ENCODE peak calls at places on chromosomes 4 and X, in nine cellular contexts. F is esophagus muscularis mucosa, P is suprapubic skin, J is sigmoid colon, O is transverse colon, T is spleen, X is HepG2, C is vagina, H is stomach. A is an unnamed sample.

GRCh38 chr4:15376145-15376544 is 51.7 kb upstream of the C1QTNF7 start:
- DNase-seq in T (no peak), C (no peak), O (no peak), J (no peak), H (no peak), X (no peak), P (no peak), F (no peak), A (no peak)

GRCh38 chr4:118410143-118410542 is 57.3 kb upstream of the PRSS12 start:
- DNase-seq in F (no peak), O (no peak), C (no peak), X (no peak), P (no peak), J (no peak), H (no peak), T (no peak), A (no peak)

GRCh38 chrX:3384330-3384729 is 37.9 kb upstream of the MXRA5 start:
- DNase-seq in O (no peak), J (no peak), F (no peak), T (no peak), H (no peak), P (no peak), C (no peak), X (no peak), A (no peak)

GRCh38 chr4:75255261-75255660 is 258.9 kb downstream of the RCHY1 start:
- DNase-seq in H (no peak), F (no peak), J (no peak), O (no peak), P (no peak), X (no peak), C (no peak), T (no peak), A (no peak)

GRCh38 chrX:34371740-34372139 is 239.6 kb upstream of the FAM47A start:
- DNase-seq in O (no peak), F (no peak), J (no peak), X (no peak), P (no peak), H (no peak), T (no peak), C (no peak), A (no peak)

GRCh38 chr4:97016186-97016945 is 1126.9 kb downstream of the STPG2 start:
- DNase-seq in C (no peak), O (no peak), H (no peak), T (no peak), P (no peak), J (no peak), X (no peak), F (no peak), A (no peak)

GRCh38 chr4:123444298-123444731 is 47.7 kb downstream of the SPRY1 start:
- DNase-seq in C (no peak), H (no peak), X (peak), P (no peak), T (no peak), F (no peak), O (peak), J (no peak), A (no peak)

GRCh38 chr4:4659871-4660651 is 118.2 kb upstream of the STX18 start:
- DNase-seq in F (no peak), C (no peak), T (no peak), O (no peak), J (no peak), P (no peak), X (no peak), H (no peak), A (no peak)

GRCh38 chr4:153594208-153594607 is 89.9 kb upstream of the TLR2 start:
- DNase-seq in H (no peak), O (no peak), J (no peak), C (no peak), T (no peak), F (no peak), X (no peak), P (no peak), A (no peak)

GRCh38 chr4:7532043-7532442 is 97.3 kb upstream of the PSAPL1 start:
- DNase-seq in T (peak), P (no peak), X (no peak), H (no peak), C (no peak), O (no peak), J (no peak), F (no peak), A (no peak)

GRCh38 chr4:128879971-128880370 is 70.5 kb downstream of the JADE1 start:
- DNase-seq in O (no peak), X (no peak), H (no peak), F (no peak), T (no peak), C (no peak), J (no peak), P (no peak), A (no peak)

GRCh38 chrX:103741879-103742278 is 31.2 kb downstream of the TMEM31 start:
- DNase-seq in J (no peak), O (no peak), C (no peak), H (no peak), P (no peak), F (no peak), X (no peak), T (no peak), A (no peak)

GRCh38 chrX:3407785-3408184 is 61.3 kb upstream of the MXRA5 start:
- DNase-seq in H (no peak), X (no peak), C (no peak), P (no peak), O (no peak), J (no peak), F (no peak), T (no peak), A (no peak)

GRCh38 chr4:48015216-48015615 is 1.3 kb downstream of the CNGA1 start:
- DNase-seq in J (no peak), H (no peak), F (no peak), X (no peak), C (no peak), T (no peak), P (no peak), O (no peak), A (no peak)

DNA sequence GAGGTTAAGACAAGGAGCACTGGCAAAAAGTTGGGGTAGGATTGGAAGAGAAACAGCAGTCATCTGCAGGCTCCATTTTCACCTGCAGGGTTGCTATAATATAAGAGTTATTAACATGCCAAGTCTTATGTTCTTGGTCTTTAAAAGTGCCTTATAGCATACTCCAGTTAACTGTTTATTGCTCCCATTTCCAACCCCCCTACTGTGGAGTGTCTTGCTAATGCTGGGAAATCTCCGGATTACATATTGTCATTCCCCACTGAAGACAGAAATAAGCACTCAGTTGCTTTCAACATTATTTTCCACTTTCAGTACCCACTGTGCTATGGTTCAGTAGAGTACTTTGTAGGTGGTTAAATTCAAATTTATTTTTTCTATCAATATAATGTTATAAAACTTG is 1014.3 kb downstream of the RPA4 start:
- DNase-seq in C (no peak), X (no peak), H (no peak), J (no peak), P (no peak), F (no peak), T (no peak), O (no peak), A (no peak)
- TF ChIP-seq POLR2AphosphoS5 in C (no peak), X (no peak), H (no peak), J (no peak), P (no peak), F (no peak), T (no peak), O (no peak), A (no peak)

GRCh38 chr4:3112241-3112978 is 37.9 kb downstream of the HTT start:
- DNase-seq in P (no peak), F (no peak), X (no peak), T (no peak), O (no peak), C (no peak), J (no peak), H (no peak), A (no peak)
- H3K27ac ChIP-seq in P (no peak), F (peak), X (no peak), T (no peak), O (peak), C (peak), J (no peak), H (peak), A (no peak)

GRCh38 chr4:68163754-68164153 is 34.1 kb upstream of the TMPRSS11F start:
- DNase-seq in X (no peak), F (no peak), H (no peak), P (no peak), C (no peak), O (no peak), T (no peak), J (no peak), A (no peak)
- TF ChIP-seq POLR2AphosphoS5 in X (no peak), F (no peak), H (no peak), P (no peak), C (no peak), O (no peak), T (no peak), J (no peak), A (no peak)

DNA sequence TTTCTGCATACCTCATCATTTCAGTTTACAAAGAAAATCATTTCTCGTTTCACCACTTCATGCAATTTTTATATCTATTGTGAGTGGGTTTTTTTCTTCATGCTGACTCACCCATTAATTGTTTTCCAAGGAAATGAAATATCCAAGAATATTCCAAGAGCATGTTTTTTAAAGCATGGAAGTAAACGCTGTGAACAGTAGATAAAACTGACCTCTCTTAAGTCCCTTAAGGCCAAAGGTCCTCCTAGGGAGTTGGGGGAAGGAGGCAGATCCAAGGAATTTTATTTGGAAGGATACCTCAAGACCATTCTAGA is 2.6 kb upstream of the APBB2 start:
- DNase-seq in X (no peak), C (no peak), J (no peak), O (no peak), F (peak), T (no peak), H (no peak), P (no peak), A (no peak)
- H3K27ac ChIP-seq in X (peak), C (peak), J (peak), O (peak), F (peak), T (peak), H (peak), P (peak), A (peak)

DNA sequence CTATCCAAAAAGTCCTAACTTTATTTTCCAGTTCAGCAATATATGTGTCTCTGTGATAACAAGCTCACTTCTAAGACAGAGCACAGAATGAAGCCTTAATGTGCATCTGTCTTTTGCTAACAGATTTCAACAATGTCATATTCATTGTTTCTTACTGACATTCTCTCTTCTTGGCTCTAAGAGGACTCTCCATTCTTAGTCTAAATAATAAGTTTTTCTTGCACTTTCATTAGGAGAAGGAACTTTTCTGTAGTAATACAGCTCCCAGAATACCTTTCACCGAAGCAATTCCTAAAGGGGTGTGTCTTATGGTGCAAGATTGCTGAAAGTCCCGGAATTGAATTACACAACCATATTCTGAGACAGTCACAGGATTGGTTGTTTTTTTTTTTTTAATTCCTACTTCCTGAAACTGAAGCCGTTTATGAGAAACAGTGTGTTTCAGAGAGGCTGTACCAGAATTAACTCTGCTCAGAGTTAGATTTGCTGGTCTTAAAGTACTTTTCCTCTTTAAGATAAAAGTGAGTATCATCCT is at the start of gene ALPK1:
- DNase-seq in O (no peak), H (no peak), J (no peak), F (no peak), C (no peak), T (no peak), P (no peak), X (peak), A (peak)
- TF ChIP-seq POLR2AphosphoS5 in O (peak), H (peak), J (peak), F (peak), C (no peak), T (no peak), P (no peak), X (no peak), A (peak)

DNA sequence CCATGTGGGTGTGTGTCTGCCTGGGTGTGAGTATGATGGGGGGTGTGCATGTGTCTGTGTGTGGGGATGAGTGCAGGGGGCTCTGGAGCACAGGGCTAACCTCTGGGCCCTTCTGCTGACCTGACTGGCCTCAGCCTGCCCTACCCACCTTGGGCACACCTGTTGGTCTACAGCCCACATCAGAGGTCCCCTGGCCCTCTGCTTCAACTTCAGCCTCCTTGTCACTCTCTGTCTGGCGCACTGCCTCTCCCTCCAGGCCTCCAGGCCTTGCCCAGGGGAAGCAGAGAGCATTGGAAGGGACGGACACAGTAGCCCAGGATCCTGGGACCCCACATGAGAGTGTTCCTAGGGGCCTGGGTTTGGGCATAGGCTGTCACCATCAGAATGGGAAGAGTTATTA is 115.4 kb downstream of the EFNB1 start:
- DNase-seq in X (no peak), H (no peak), J (peak), P (no peak), T (peak), F (no peak), C (peak), O (no peak), A (no peak)
- H3K27ac ChIP-seq in X (no peak), H (no peak), J (no peak), P (no peak), T (no peak), F (no peak), C (no peak), O (no peak), A (no peak)

GRCh38 chr4:163492951-163493504 is 1.5 kb upstream of the TMA16 start:
- DNase-seq in H (no peak), X (no peak), T (no peak), J (no peak), C (no peak), F (no peak), O (no peak), P (no peak), A (no peak)
- TF ChIP-seq POLR2AphosphoS5 in H (no peak), X (no peak), T (no peak), J (no peak), C (no peak), F (no peak), O (no peak), P (no peak), A (no peak)

GRCh38 chrX:108131471-108131870 is 39.9 kb downstream of the ATG4A start:
- DNase-seq in O (no peak), F (no peak), P (no peak), C (no peak), H (no peak), T (no peak), J (no peak), X (no peak), A (no peak)
- H3K27ac ChIP-seq in O (no peak), F (no peak), P (no peak), C (no peak), H (no peak), T (no peak), J (no peak), X (no peak), A (no peak)

GRCh38 chr4:54076673-54077072 is 12.3 kb upstream of the CHIC2 start:
- DNase-seq in X (no peak), T (no peak), H (no peak), C (no peak), O (no peak), P (no peak), J (no peak), F (no peak), A (no peak)

GRCh38 chr4:54085284-54085683 is 14.7 kb upstream of the GSX2 start:
- DNase-seq in P (peak), H (no peak), T (no peak), X (peak), F (no peak), O (no peak), J (no peak), C (no peak), A (no peak)

GRCh38 chr4:54077812-54078211 is 13.4 kb upstream of the CHIC2 start:
- DNase-seq in H (no peak), O (no peak), F (no peak), T (no peak), J (no peak), P (no peak), X (no peak), C (no peak), A (no peak)

DNA sequence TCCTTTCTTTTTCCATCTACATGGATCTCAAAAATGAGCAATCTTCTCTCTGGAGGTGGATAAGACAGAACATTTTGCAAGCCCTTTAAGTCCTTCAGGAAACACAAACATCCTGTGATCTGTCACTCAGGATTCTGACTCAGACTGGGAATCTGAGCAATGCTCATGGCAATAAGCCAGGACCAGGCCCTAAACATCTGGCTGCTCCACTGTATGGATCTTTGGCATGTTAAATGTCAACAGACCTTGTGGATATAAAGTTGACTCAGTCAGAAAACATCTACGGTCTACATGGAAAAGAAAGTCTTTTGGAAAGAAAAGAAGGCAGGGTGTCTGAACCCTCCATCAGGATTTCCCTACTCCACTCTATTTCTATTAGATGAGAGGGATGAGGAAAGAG is 17.8 kb upstream of the CHIC2 start:
- DNase-seq in J (no peak), C (no peak), H (peak), X (peak), T (no peak), F (no peak), O (peak), P (no peak), A (no peak)
- TF ChIP-seq POLR2AphosphoS5 in J (no peak), C (no peak), H (peak), X (no peak), T (no peak), F (peak), O (peak), P (no peak), A (no peak)

DNA sequence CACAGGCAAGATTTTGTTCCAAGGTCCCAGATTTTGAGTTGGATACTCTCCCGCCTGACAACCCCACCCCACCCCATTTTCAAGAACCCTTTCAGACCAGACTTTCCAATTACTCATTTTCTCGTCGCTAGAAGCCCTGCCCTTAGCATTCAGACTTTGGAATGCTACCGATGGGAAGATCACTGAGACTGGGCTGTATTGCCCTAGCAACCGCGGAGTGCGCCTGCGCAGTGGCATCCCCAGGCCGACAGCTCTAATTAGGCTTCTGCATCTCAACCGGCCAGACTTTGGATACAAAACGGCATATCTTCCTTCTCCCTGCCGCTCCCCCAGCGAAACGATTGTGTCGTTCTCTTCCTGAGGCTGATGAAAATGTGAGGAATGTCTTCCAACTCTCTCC is 3.4 kb downstream of the MAGEE2 start:
- DNase-seq in O (no peak), H (no peak), P (no peak), X (no peak), F (no peak), J (no peak), T (no peak), C (no peak), A (no peak)
- H3K27ac ChIP-seq in O (no peak), H (no peak), P (no peak), X (no peak), F (no peak), J (no peak), T (no peak), C (no peak), A (no peak)

A was measured in prostate gland.